ENCODE peak calls at places on chromosomes 5 and 9, in four cellular contexts. U is left ventricle myocardium inferior, Y is HFF-Myc, B is esophagus squamous epithelium. S is an unnamed sample.

GRCh38 chr5:121987685-121988073 is 25.9 kb downstream of the SRFBP1 start:
- DNase-seq in U (no peak), Y (no peak), B (no peak), S (no peak)

GRCh38 chr5:95664204-95664786 is 17.7 kb downstream of the RFESD start:
- DNase-seq in U (no peak), Y (no peak), B (no peak), S (no peak)

GRCh38 chr9:70427161-70427945 is 12.9 kb upstream of the KLF9 start:
- DNase-seq in U (no peak), Y (no peak), B (no peak), S (peak; percentile 31)

GRCh38 chr9:72579190-72579589 is 57.8 kb downstream of the TMC1 start:
- DNase-seq in U (peak; percentile 37), Y (no peak), B (no peak), S (no peak)

GRCh38 chr5:125485003-125485641 is 738.7 kb upstream of the ZNF608 start:
- DNase-seq in U (no peak), Y (peak; percentile 99), B (no peak), S (peak; percentile 84)

GRCh38 chr9:132943677-132944293 is 631 bp downstream of the TSC1 start:
- DNase-seq in U (no peak), Y (no peak), B (no peak), S (no peak)

GRCh38 chr5:30099634-30100033 is 1093.9 kb upstream of the CDH6 start:
- DNase-seq in U (no peak), Y (no peak), B (no peak), S (no peak)

GRCh38 chr9:93713716-93714115 is 137.3 kb downstream of the PHF2 start:
- DNase-seq in U (no peak), Y (no peak), B (no peak), S (no peak)

GRCh38 chr5:93274291-93274690 is 306.7 kb downstream of the NR2F1-AS1 start:
- DNase-seq in U (no peak), Y (no peak), B (no peak), S (no peak)

GRCh38 chr5:74390822-74391221 is 249.7 kb downstream of the ENC1 start:
- DNase-seq in U (no peak), Y (no peak), B (no peak), S (no peak)

GRCh38 chr9:113501821-113502220 is 38.3 kb downstream of the RGS3 start:
- DNase-seq in U (no peak), Y (no peak), B (no peak), S (no peak)
- H3K4me3 ChIP-seq in U (peak overlapping the region; percentile 66), Y (no peak overlapping the region), B (peak overlapping the region; percentile 57), S (peak overlapping the region; percentile 19)

GRCh38 chr5:145921211-145921610 is 15.2 kb upstream of the SH3RF2 start:
- DNase-seq in U (no peak), Y (no peak), B (no peak), S (no peak)
- TF ChIP-seq CTCF in U (no peak), Y (no peak), B (no peak), S (no peak)

GRCh38 chr9:129383005-129383414 is 204.9 kb upstream of the IER5L start:
- DNase-seq in U (peak; percentile 53), Y (no peak), B (no peak), S (peak; percentile 79)

GRCh38 chr9:129383415-129384088 is 205.5 kb upstream of the IER5L start:
- DNase-seq in U (peak; percentile 88), Y (peak; percentile 10), B (peak; percentile 33), S (peak; percentile 86)

GRCh38 chr9:129380961-129381401 is 202.9 kb upstream of the IER5L start:
- DNase-seq in U (no peak), Y (no peak), B (no peak), S (no peak)

GRCh38 chr9:129381481-129381957 is 203.5 kb upstream of the IER5L start:
- DNase-seq in U (no peak), Y (no peak), B (no peak), S (no peak)

GRCh38 chr9:129382281-129383004 is 204.4 kb upstream of the IER5L start:
- DNase-seq in U (no peak), Y (no peak), B (no peak), S (no peak)
- H3K4me3 ChIP-seq in U (peak overlapping the region; percentile 75), Y (no peak overlapping the region), B (peak overlapping the region; percentile 69), S (peak overlapping the region; percentile 70)

GRCh38 chr5:132679166-132679565 is 5.4 kb downstream of the IL4 start:
- DNase-seq in U (no peak), Y (no peak), B (no peak), S (no peak)

GRCh38 chr5:132677682-132678400 is 4.1 kb downstream of the IL4 start:
- DNase-seq in U (no peak), Y (no peak), B (no peak), S (peak; percentile 58)

GRCh38 chr5:132678735-132679134 is 4.9 kb downstream of the IL4 start:
- DNase-seq in U (no peak), Y (no peak), B (no peak), S (no peak)

GRCh38 chr5:132675936-132676689 is 2.3 kb downstream of the IL4 start:
- DNase-seq in U (no peak), Y (no peak), B (no peak), S (no peak)

GRCh38 chr5:132677191-132677590 is 3.4 kb downstream of the IL4 start:
- DNase-seq in U (no peak), Y (peak; percentile 71), B (no peak), S (peak; percentile 95)
- TF ChIP-seq CTCF in U (no peak), Y (peak; percentile 60), B (no peak), S (peak; percentile 59)

DNA sequence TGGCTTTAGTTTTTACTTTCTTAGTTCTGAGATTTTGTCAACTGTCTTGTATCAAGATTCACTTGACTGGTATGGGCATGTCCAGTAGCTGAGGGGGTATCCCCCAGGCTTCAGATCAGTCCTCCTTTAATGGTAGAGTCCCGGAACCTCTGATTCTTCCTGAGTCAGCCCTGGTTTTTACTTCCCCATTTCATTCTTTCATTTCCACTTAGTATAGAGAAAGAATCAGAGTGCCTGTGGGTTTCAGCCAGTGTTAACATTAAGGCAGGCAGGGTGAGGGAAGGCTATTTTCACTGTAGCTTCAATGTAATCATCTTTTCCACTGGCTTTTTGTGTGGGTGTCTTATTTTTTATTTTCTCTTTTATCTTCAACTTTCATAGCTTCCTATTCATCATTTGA is 8.3 kb upstream of the COMMD10 start:
- DNase-seq in U (no peak), Y (no peak), B (no peak), S (no peak)
- H3K4me3 ChIP-seq in U (no peak overlapping the region), Y (no peak overlapping the region), B (no peak overlapping the region), S (no peak overlapping the region)

GRCh38 chr5:112977440-112977861 is 853 bp downstream of the DCP2 start:
- DNase-seq in U (no peak), Y (no peak), B (no peak), S (no peak)
- TF ChIP-seq CTCF in U (no peak), Y (no peak), B (no peak), S (no peak)

GRCh38 chr9:33348998-33349397 is 53.4 kb downstream of the AQP7 start:
- DNase-seq in U (no peak), Y (no peak), B (no peak), S (no peak)
- H3K4me3 ChIP-seq in U (no peak overlapping the region), Y (no peak overlapping the region), B (no peak overlapping the region), S (no peak overlapping the region)

DNA sequence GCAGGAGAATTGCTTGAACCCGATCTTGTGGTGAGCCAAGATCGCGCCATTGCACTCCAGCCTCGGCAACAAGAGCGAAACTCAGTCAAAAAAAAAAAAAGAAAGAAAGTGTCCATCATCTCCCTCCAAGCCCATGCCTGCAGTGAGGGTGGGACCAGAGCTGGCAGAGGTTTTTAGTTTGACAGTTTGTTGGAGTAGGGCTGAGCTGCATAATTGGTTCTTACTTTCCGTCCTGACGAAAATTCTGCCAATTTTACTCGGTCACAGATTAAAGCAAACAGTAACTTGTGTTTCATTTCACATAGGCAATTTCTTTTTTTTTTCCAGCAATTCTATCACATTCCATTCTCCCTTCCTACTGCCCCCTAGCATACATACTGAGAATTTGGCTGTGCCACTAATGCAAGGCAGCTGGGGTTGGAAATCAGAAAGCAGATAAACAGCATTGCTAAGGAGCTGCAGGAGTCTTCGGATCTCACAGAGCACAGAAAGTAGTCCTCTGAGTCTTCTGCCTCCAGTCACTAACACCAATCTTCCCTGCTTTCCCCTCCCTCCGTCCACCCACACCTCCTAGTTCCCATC is 132.4 kb downstream of the FRMD3 start:
- DNase-seq in U (no peak), Y (no peak), B (no peak), S (no peak)
- TF ChIP-seq CTCF in U (no peak), Y (no peak), B (no peak), S (no peak)

GRCh38 chr5:176534640-176535039 is 2.6 kb downstream of the RNF44 start:
- DNase-seq in U (no peak), Y (no peak), B (no peak), S (no peak)
- H3K4me3 ChIP-seq in U (peak overlapping the region; percentile 93), Y (peak overlapping the region; percentile 95), B (peak overlapping the region; percentile 88), S (peak overlapping the region; percentile 76)

S was measured in ascending aorta.